ENCODE peak calls at places on chromosomes 11 and 22, in four cellular contexts. B is astrocyte, O is A673, V is endothelial cell of umbilical vein. L is an unnamed sample.

GRCh38 chr11:8610532-8611116 is 16.6 kb upstream of the STK33 start:
- DNase-seq in O (no peak), V (peak; percentile 20), B (no peak), L (peak; percentile 46)

GRCh38 chr11:118049771-118050170 is 27.1 kb upstream of the TMPRSS4 start:
- DNase-seq in B (no peak), V (no peak), O (no peak), L (no peak)

GRCh38 chr22:39206491-39206890 is 38.3 kb downstream of the PDGFB start:
- DNase-seq in V (no peak), O (no peak), B (no peak), L (no peak)

GRCh38 chr11:18046116-18046777 is at the start of gene TPH1:
- DNase-seq in B (peak; percentile 89), O (no peak), V (no peak), L (no peak)

GRCh38 chr11:114321621-114322257 is 25.5 kb downstream of the NNMT start:
- DNase-seq in O (no peak), V (no peak), B (peak; percentile 92), L (no peak)

GRCh38 chr22:23192133-23192532 is 11.8 kb downstream of the BCR start:
- DNase-seq in O (no peak), V (no peak), B (no peak), L (no peak)

GRCh38 chr11:106917973-106918372 is 100.3 kb downstream of the GUCY1A2 start:
- DNase-seq in B (no peak), V (no peak), O (peak; percentile 63), L (peak; percentile 58)

GRCh38 chr11:65433657-65434056 is 11.1 kb downstream of the NEAT1 start:
- DNase-seq in V (no peak), O (no peak), B (no peak), L (no peak)

GRCh38 chr11:32829680-32830412 is at the start of gene PRRG4:
- DNase-seq in B (peak; percentile 26), V (no peak), O (peak; percentile 87), L (peak; percentile 41)

GRCh38 chr22:17588606-17589005 is 25.3 kb downstream of the SLC25A18 start:
- DNase-seq in O (no peak), B (no peak), V (no peak), L (no peak)

GRCh38 chr11:37572491-37573171 is 974.6 kb upstream of the RAG2 start:
- DNase-seq in B (peak; percentile 65), V (no peak), O (no peak), L (no peak)

GRCh38 chr11:87369888-87370287 is 332.2 kb downstream of the TMEM135 start:
- DNase-seq in V (no peak), B (no peak), O (no peak), L (no peak)

GRCh38 chr11:298406-299065 is 790 bp downstream of the IFITM5 start:
- DNase-seq in B (no peak), O (no peak), V (no peak), L (no peak)

GRCh38 chr11:10725114-10725906 is 25.7 kb upstream of the CTR9 start:
- DNase-seq in V (no peak), B (peak; percentile 97), O (peak; percentile 57), L (peak; percentile 48)

DNA sequence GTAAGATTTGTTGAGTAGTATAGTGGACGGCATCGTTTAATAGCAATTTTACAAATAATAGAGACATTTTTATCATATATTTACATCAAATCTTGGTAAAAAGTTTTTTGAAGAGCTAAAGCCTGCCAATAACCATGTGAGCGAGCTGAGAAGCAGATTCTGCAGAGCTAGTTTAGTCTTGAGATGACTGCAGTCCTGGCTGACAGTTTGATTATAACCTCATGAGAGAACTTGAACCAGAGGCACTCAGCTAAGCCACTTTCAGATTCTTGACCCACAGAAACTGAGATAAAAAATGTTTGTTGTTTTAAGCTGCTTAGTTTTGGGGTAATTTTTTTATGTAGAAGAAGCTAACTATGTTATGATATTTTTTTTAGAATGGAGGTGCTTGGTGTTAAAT is 78.9 kb downstream of the PDE3B start:
- DNase-seq in B (no peak), V (no peak), O (no peak), L (no peak)
- TF ChIP-seq EZH2 in B (no peak), V (no peak), O (no peak), L (no peak)

GRCh38 chr11:45385423-45385822 is 99.3 kb upstream of the SYT13 start:
- DNase-seq in V (no peak), O (no peak), B (no peak), L (no peak)

GRCh38 chr11:45391168-45391850 is 105.2 kb upstream of the SYT13 start:
- DNase-seq in V (no peak), O (no peak), B (no peak), L (no peak)

GRCh38 chr11:45390407-45390806 is 104.3 kb upstream of the SYT13 start:
- DNase-seq in V (no peak), O (peak; percentile 73), B (no peak), L (no peak)

GRCh38 chr11:45385844-45386243 is 99.7 kb upstream of the SYT13 start:
- DNase-seq in B (no peak), O (no peak), V (no peak), L (no peak)

DNA sequence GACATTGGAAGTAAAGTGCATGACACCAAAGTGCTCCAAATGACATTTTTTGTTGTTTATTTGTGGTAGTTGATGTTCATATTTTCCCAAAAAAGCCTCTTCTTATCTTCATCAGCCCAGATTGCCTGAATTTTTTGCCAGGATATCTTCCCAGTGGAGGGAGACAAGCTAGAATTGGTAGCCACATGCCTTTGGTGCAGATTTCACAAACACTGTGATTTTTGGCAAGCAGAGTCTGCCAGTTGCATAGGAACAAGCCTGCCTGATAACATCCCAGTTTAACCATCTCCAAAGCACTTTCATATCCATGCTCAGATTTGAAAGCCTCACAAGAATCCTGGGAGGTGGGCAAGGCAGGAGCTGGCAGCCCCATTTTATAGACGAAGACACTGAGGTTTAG is 102.3 kb upstream of the SYT13 start:
- DNase-seq in B (no peak), V (no peak), O (no peak), L (no peak)
- H3K27me3 ChIP-seq in B (peaks cover 28% of the 10 kb centered on the region), V (no peaks in the 10 kb centered on the region), O (no peaks in the 10 kb centered on the region), L (peaks cover 12% of the 10 kb centered on the region)

DNA sequence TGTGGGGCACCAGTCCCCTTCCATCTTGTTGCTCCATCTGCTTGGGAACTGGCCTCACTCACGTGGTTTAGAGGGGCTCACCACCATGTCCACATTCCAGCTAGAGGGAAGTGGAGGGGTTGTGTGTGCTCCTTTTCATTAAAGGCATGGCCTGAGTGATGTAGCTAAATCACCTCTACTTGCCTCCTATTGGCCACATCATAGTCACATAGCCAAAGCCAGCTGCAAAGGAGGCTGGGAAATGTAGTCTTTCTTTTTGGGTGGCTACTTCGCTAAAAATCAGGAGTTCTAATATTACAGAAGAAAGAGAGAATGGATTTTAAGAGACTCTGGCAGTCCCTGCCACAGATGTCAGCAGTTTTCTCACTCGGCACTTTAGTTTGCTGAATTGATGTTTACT is 63.0 kb upstream of the ALX4 start:
- DNase-seq in V (no peak), O (no peak), B (no peak), L (no peak)
- H3K4me1 ChIP-seq in V (no peaks in the 10 kb centered on the region), O (no peaks in the 10 kb centered on the region), B (no peaks in the 10 kb centered on the region), L (no peaks in the 10 kb centered on the region)

DNA sequence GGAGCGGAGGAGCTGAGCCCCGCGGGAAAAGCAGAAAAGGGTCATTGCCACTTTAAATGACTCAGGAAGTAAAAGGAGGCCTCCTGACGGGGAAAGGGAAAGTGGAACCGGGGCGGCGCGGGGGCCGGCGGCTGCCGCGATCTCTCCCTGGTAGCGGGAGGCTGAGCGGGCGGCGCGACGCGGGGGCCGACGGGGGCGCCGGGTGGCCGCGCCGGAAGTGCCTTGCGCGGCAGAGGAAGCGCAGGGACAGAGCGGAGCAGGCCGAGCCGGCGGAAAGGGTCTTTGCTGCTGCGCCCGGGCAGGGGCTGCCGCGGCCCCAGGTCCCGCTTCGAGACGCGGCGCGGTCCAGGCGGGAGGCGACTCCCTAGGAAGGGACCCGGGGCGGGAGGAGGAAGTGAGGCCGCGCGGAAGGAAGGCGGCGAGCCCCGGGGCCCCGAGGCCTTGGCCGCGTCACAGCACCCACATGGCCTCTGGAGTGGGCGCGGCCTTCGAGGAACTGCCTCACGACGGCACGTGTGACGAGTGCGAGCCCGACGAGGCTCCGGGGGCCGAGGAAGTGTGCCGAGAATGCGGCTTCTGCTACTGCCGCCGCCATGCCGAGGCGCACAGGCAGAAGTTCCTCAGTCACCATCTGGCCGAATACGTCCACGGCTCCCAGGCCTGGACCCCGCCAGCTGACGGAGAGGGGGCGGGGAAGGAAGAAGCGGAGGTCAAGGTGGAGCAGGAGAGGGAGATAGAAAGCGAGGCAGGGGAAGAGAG is at the start of gene TRIM44:
- DNase-seq in V (peak; percentile 82), B (peak; percentile 69), O (peak; percentile 98), L (peak; percentile 71)
- TF ChIP-seq EZH2 in V (no peak), B (no peak), O (no peak), L (no peak)

DNA sequence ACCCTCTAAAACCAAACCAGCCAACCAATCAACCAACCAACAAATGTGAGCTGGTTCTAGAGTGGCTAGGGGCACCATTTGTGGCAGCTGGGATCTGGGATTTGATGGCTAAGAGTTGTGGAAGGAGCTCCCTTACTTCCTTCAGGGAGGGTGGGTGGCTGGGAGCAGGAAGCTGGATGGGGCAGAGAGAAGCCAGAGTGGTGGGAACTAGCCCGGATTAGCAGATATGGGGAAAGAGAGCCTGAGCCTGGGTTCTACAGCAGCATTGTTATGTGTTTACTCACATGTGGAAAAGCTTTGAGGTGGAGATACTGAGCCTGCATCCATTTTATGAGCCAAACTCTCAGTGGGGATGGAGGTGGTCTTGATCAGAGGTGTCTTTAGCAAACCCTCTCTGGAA is 30.9 kb upstream of the THY1 start:
- DNase-seq in B (no peak), V (no peak), O (no peak), L (no peak)
- H3K27me3 ChIP-seq in B (no peaks in the 10 kb centered on the region), V (peaks cover 2% of the 10 kb centered on the region), O (no peaks in the 10 kb centered on the region), L (peaks cover 12% of the 10 kb centered on the region)

GRCh38 chr11:134440851-134441645 is 29.0 kb upstream of the B3GAT1 start:
- DNase-seq in V (no peak), O (no peak), B (no peak), L (no peak)
- H3K4me1 ChIP-seq in V (no peaks in the 10 kb centered on the region), O (no peaks in the 10 kb centered on the region), B (no peaks in the 10 kb centered on the region), L (no peaks in the 10 kb centered on the region)

DNA sequence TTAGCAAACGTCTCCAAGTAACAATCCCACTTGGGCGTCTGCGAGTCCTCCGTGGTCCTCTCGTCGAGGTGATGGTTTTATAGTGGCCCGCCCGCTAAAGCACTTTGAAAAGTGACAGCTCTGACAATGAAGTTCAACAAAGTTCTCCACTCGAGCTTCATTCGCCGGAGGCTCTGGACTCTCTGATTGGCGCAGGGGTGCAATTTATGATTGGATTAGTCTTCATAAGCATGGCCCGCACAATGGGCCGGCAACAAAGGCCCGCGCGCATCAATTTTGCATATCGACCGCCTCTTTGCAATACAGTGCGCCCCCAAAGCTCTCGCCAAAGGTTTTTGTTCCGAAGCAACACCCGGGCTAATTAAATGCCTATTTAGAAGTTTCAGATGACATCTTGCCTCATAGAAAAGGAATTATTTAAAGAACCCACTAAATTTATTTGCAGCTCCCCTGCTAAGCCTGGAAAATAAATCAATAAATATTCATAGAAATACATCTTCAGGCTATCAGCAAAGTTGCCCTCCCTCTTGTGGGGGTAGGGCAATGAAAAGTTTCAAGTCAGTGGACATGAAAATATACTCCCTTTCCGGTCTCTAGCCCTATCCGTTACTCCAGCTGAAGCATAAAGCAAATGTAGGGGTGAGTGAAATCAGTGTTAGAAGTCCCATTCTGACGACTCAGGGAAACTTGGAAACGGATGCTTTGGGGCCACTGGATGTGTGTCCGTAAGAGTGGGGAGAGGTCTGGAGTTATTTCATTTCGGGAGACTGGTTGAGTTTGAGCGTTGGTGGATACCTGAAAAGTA is at the start of gene DBX1:
- DNase-seq in B (no peak), O (no peak), V (no peak), L (no peak)
- TF ChIP-seq EZH2 in B (no peak), O (no peak), V (peak; percentile 33), L (no peak)

GRCh38 chr11:45769960-45770359 is 35.0 kb upstream of the SLC35C1 start:
- DNase-seq in O (no peak), B (no peak), V (no peak), L (no peak)
- H3K27me3 ChIP-seq in O (no peaks in the 10 kb centered on the region), B (peaks cover 14% of the 10 kb centered on the region), V (peaks cover 2% of the 10 kb centered on the region), L (no peaks in the 10 kb centered on the region)